ENCODE peak calls at places on chromosomes 16 and 17, in nine cellular contexts. O is stomach, U is lung, J is HCT116, T is thoracic aorta, E is uterus, Y is pancreas, I is fibroblast of lung, G is keratinocyte. L is an unnamed sample. For H3K4me1, the result is how much of the 10 kb centered on the place peaks cover.

GRCh38 chr17:56777859-56778258 is 55.9 kb downstream of the C17orf67 start:
- DNase-seq in O (no peak), U (no peak), J (no peak), T (no peak), E (no peak), Y (no peak), I (no peak), G (no peak), L (no peak)

GRCh38 chr17:68325961-68326360 is 34.7 kb downstream of the ARSG start:
- DNase-seq in O (no peak), U (no peak), J (no peak), T (no peak), E (no peak), Y (no peak), I (no peak), G (peak), L (peak)

GRCh38 chr16:77637939-77638338 is 84.4 kb upstream of the NUDT7 start:
- DNase-seq in O (no peak), U (no peak), J (no peak), T (peak), E (no peak), Y (no peak), I (peak), G (no peak), L (no peak)

GRCh38 chr17:19009970-19010369 is 5.4 kb upstream of the FAM83G start:
- DNase-seq in O (no peak), U (no peak), J (no peak), T (no peak), E (no peak), Y (no peak), I (no peak), G (no peak), L (no peak)

GRCh38 chr17:72501404-72502110 is 380.7 kb downstream of the SOX9 start:
- DNase-seq in O (peak), U (peak), J (no peak), T (no peak), E (no peak), Y (peak), I (peak), G (no peak), L (no peak)

GRCh38 chr16:85187002-85187401 is 74.7 kb upstream of the CIBAR2 start:
- DNase-seq in O (no peak), U (no peak), J (no peak), T (no peak), E (no peak), Y (no peak), I (peak), G (no peak), L (peak)

GRCh38 chr16:88008835-88009234 is 57.6 kb downstream of the BANP start:
- DNase-seq in O (no peak), U (no peak), J (no peak), T (no peak), E (no peak), Y (no peak), I (no peak), G (no peak), L (no peak)

GRCh38 chr17:64275016-64275415 is 12.0 kb upstream of the TEX2 start:
- DNase-seq in O (no peak), U (no peak), J (no peak), T (no peak), E (no peak), Y (no peak), I (no peak), G (no peak), L (no peak)

GRCh38 chr17:42833771-42834422 is 700 bp downstream of the PSME3 start:
- DNase-seq in O (no peak), U (no peak), J (no peak), T (no peak), E (no peak), Y (no peak), I (no peak), G (no peak), L (no peak)

GRCh38 chr16:83817022-83817421 is 9.2 kb downstream of the HSBP1 start:
- DNase-seq in O (no peak), U (no peak), J (no peak), T (no peak), E (no peak), Y (no peak), I (no peak), G (no peak), L (no peak)

GRCh38 chr17:4101127-4101798 is 41.6 kb downstream of the ZZEF1 start:
- DNase-seq in O (no peak), U (no peak), J (no peak), T (no peak), E (no peak), Y (no peak), I (peak), G (no peak), L (no peak)

GRCh38 chr17:53722407-53722806 is 100.3 kb upstream of the KIF2B start:
- DNase-seq in O (no peak), U (no peak), J (no peak), T (no peak), E (no peak), Y (no peak), I (peak), G (peak), L (no peak)

GRCh38 chr17:9079461-9080103 is 58.3 kb downstream of the NTN1 start:
- DNase-seq in O (no peak), U (no peak), J (no peak), T (no peak), E (no peak), Y (no peak), I (no peak), G (no peak), L (no peak)

GRCh38 chr17:21041753-21042433 is 918 bp downstream of the USP22 start:
- DNase-seq in O (peak), U (peak), J (peak), T (peak), E (peak), Y (peak), I (peak), G (no peak), L (peak)

GRCh38 chr16:19698480-19699465 is 19.3 kb downstream of the KNOP1 start:
- DNase-seq in O (no peak), U (no peak), J (no peak), T (no peak), E (no peak), Y (no peak), I (peak), G (no peak), L (no peak)

GRCh38 chr17:78895322-78895721 is 7.7 kb downstream of the CEP295NL start:
- DNase-seq in O (no peak), U (no peak), J (no peak), T (no peak), E (no peak), Y (no peak), I (no peak), G (no peak), L (no peak)

GRCh38 chr17:9299695-9300094 is 275.9 kb downstream of the STX8 start:
- DNase-seq in O (no peak), U (no peak), J (no peak), T (no peak), E (no peak), Y (no peak), I (no peak), G (no peak), L (no peak)

GRCh38 chr16:19005561-19006445 is 22.1 kb downstream of the TMC7 start:
- DNase-seq in O (peak), U (no peak), J (peak), T (no peak), E (no peak), Y (no peak), I (peak), G (peak), L (peak)

GRCh38 chr17:7261377-7262191 is 694 bp downstream of the CLDN7 start:
- DNase-seq in O (no peak), U (no peak), J (no peak), T (no peak), E (no peak), Y (peak), I (no peak), G (no peak), L (no peak)

GRCh38 chr16:54282202-54282922 is 4.2 kb downstream of the IRX3 start:
- DNase-seq in O (peak), U (peak), J (peak), T (no peak), E (no peak), Y (peak), I (peak), G (no peak), L (no peak)

GRCh38 chr16:19102187-19102872 is 11.4 kb upstream of the ITPRIPL2 start:
- DNase-seq in O (no peak), U (no peak), J (no peak), T (no peak), E (no peak), Y (no peak), I (no peak), G (no peak), L (no peak)

GRCh38 chr17:4082136-4082924 is 60.5 kb downstream of the ZZEF1 start:
- DNase-seq in O (no peak), U (no peak), J (no peak), T (no peak), E (no peak), Y (no peak), I (no peak), G (no peak), L (no peak)

GRCh38 chr17:77476006-77476405 is 335.2 kb downstream of the SEC14L1 start:
- DNase-seq in O (no peak), U (no peak), J (no peak), T (no peak), E (no peak), Y (no peak), I (no peak), G (no peak), L (no peak)

GRCh38 chr16:15811778-15812750 is 44.8 kb downstream of the MYH11 start:
- DNase-seq in O (peak), U (no peak), J (no peak), T (peak), E (no peak), Y (peak), I (peak), G (no peak), L (no peak)

GRCh38 chr16:1527836-1528811 is 5.3 kb upstream of the TMEM204 start:
- DNase-seq in O (no peak), U (no peak), J (no peak), T (no peak), E (no peak), Y (peak), I (no peak), G (no peak), L (no peak)

GRCh38 chr17:32503251-32504165 is 16.7 kb downstream of the CDK5R1 start:
- DNase-seq in O (no peak), U (no peak), J (no peak), T (no peak), E (no peak), Y (no peak), I (peak), G (no peak), L (no peak)

GRCh38 chr17:933168-934083 is 46.1 kb downstream of the NXN start:
- DNase-seq in O (peak), U (peak), J (peak), T (no peak), E (no peak), Y (peak), I (peak), G (peak), L (peak)

GRCh38 chr17:67490471-67490870 is 113.4 kb downstream of the PITPNC1 start:
- DNase-seq in O (no peak), U (no peak), J (no peak), T (no peak), E (no peak), Y (no peak), I (no peak), G (no peak), L (peak)

GRCh38 chr17:51258756-51259573 is 884 bp downstream of the MBTD1 start:
- DNase-seq in O (no peak), U (no peak), J (no peak), T (no peak), E (peak), Y (peak), I (peak), G (no peak), L (peak)

GRCh38 chr17:78624461-78625216 is 47.4 kb upstream of the DNAH17 start:
- DNase-seq in O (no peak), U (no peak), J (no peak), T (no peak), E (no peak), Y (no peak), I (no peak), G (no peak), L (no peak)

GRCh38 chr17:58899191-58899590 is 143.5 kb downstream of the PPM1E start:
- DNase-seq in O (no peak), U (no peak), J (no peak), T (no peak), E (no peak), Y (no peak), I (no peak), G (no peak), L (no peak)

GRCh38 chr16:15041260-15042011 is 14.4 kb downstream of the NTAN1 start:
- DNase-seq in O (peak), U (peak), J (no peak), T (peak), E (peak), Y (peak), I (peak), G (no peak), L (peak)

GRCh38 chr17:29002811-29003210 is 3.0 kb downstream of the SEZ6 start:
- DNase-seq in O (no peak), U (no peak), J (no peak), T (no peak), E (no peak), Y (no peak), I (no peak), G (no peak), L (no peak)

DNA sequence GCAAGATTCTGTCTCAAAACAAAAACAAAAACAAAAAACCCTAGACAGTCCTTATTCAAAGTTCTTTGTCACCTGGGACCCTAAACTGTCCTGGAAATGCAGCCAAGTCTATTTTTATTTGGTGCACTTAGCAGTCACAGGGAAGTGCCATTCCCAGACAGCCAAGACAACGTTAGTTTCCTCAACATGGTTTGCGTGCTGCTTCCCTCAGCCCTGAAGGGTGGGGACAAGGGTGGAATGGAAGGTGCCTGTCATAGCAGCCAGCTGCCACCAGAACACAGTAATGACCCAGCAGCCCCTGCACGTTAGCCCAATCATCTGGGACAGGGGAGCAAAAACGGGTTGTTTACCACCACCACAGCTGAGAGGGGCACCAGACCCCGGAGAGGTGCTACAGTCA is 16.9 kb downstream of the CREBBP start:
- DNase-seq in O (no peak), U (no peak), J (no peak), T (no peak), E (no peak), Y (no peak), I (no peak), G (no peak), L (no peak)
- H3K4me1 ChIP-seq in O (half or more), U (under half), J (under half), T (half or more), E (half or more), Y (under half), I (under half), G (under half), L (half or more)

GRCh38 chr16:50137268-50137667 is 15.8 kb upstream of the TENT4B start:
- DNase-seq in O (no peak), U (no peak), J (no peak), T (no peak), E (no peak), Y (no peak), I (no peak), G (no peak), L (no peak)

GRCh38 chr16:50139580-50139979 is 13.5 kb upstream of the TENT4B start:
- DNase-seq in O (no peak), U (no peak), J (no peak), T (no peak), E (no peak), Y (no peak), I (no peak), G (no peak), L (no peak)

GRCh38 chr16:50133214-50133613 is 19.9 kb upstream of the TENT4B start:
- DNase-seq in O (no peak), U (no peak), J (no peak), T (no peak), E (no peak), Y (no peak), I (no peak), G (no peak), L (no peak)

DNA sequence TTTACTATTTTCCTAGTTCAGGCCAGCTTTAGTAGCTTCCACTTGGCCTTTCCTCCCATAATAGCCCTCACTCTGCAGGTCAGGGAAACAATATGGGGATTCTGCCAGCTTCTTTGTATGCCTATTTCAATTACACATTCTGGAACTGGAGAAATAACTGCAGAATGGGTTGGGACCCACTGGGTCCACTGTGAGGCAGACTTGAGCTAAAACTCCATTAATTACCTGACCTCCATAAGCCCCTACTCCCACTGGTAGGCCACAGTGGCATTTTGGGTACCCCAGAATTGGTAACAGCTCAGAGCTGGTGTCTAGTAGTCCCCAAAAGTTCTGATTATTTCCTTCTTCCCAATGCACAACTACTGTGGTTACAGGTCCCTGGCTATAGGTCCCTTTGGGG is 16.7 kb upstream of the TENT4B start:
- DNase-seq in O (no peak), U (no peak), J (no peak), T (no peak), E (no peak), Y (no peak), I (no peak), G (no peak), L (no peak)
- TF ChIP-seq CTCF in O (no peak), U (no peak), J (no peak), T (no peak), E (no peak), Y (no peak), I (no peak), G (peak), L (no peak)

DNA sequence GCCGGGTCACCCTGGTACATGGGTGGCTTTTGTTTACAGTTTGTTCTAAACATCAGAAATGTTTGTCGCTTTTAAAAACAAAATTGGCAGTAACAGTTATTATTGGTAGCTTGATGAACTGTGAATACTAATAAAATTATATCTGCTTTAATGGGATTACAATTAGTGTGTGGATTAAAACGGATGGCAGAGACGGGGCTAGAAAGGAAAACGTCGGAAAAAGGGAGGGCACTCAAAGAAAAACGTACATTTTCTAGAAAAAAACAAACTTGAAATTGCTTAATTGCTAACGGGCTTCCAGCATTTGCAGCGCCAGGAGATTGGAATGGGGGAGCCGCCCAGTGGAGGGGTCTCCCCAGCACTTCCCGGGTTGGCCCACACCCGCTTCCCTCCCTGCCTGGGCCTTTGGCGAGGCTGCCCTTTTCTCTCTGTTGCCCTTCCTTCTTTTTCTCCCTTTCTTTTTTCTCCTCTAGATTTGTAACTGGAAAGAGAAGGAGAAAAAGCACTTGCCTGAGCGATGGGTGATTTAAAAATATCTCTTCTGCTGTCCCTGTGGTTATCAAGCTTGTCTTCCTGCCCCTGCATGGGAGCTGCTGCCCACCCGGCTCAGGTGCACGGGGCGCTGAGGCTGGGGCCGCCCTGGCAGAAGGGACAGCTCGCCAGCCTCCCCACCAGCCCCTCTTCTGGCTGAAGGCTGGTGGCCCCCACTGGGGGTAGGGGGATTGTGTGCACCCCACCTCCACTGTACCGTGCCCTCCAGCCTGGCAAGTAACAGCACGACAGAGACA is 5.9 kb downstream of the BAHCC1 start:
- DNase-seq in O (no peak), U (no peak), J (no peak), T (no peak), E (no peak), Y (no peak), I (no peak), G (no peak), L (no peak)
- H3K4me1 ChIP-seq in O (half or more), U (under half), J (under half), T (under half), E (under half), Y (under half), I (under half), G (under half), L (half or more)

GRCh38 chr16:69754469-69755310 is at the start of gene NOB1:
- DNase-seq in O (peak), U (peak), J (peak), T (peak), E (peak), Y (peak), I (peak), G (peak), L (peak)
- TF ChIP-seq CTCF in O (peak), U (peak), J (peak), T (peak), E (peak), Y (peak), I (peak), G (peak), L (peak)

GRCh38 chr16:17304814-17305169 is 166.0 kb downstream of the XYLT1 start:
- DNase-seq in O (no peak), U (no peak), J (no peak), T (no peak), E (no peak), Y (peak), I (peak), G (no peak), L (no peak)
- H3K4me1 ChIP-seq in O (half or more), U (under half), J (under half), T (under half), E (under half), Y (under half), I (under half), G (under half), L (under half)

GRCh38 chr16:67613808-67614207 is 31.1 kb upstream of the CARMIL2 start:
- DNase-seq in O (no peak), U (no peak), J (no peak), T (no peak), E (no peak), Y (no peak), I (no peak), G (no peak), L (no peak)
- TF ChIP-seq CTCF in O (no peak), U (no peak), J (no peak), T (no peak), E (no peak), Y (no peak), I (no peak), G (no peak), L (no peak)